ENCODE peak calls at places on chromosomes 16 and 17, in four cellular contexts. One of them, this sample, is unnamed.

GRCh38 chr16:58027341-58028167 is 2.0 kb downstream of the MMP15 start:
- DNase-seq in GM12878: no peak
- DNase-seq in HepG2: peak
- DNase-seq in K562: peak
- DNase-seq in this sample: peak

GRCh38 chr17:48261297-48261880 is 153.8 kb downstream of the SNX11 start:
- DNase-seq in K562: peak
- DNase-seq in GM12878: no peak
- DNase-seq in HepG2: peak
- DNase-seq in this sample: peak

GRCh38 chr16:8694795-8695194 is 20.4 kb downstream of the ABAT start:
- DNase-seq in K562: no peak
- DNase-seq in HepG2: no peak
- DNase-seq in GM12878: no peak
- DNase-seq in this sample: no peak

GRCh38 chr17:32386844-32387243 is 36.9 kb downstream of the ZNF207 start:
- DNase-seq in GM12878: no peak
- DNase-seq in K562: no peak
- DNase-seq in HepG2: no peak
- DNase-seq in this sample: no peak

GRCh38 chr17:82212331-82213250 is at the start of gene CCDC57:
- DNase-seq in GM12878: no peak
- DNase-seq in K562: peak
- DNase-seq in HepG2: peak
- DNase-seq in this sample: peak

GRCh38 chr17:65742433-65743312 is 181.2 kb upstream of the AXIN2 start:
- DNase-seq in GM12878: no peak
- DNase-seq in K562: no peak
- DNase-seq in HepG2: peak
- DNase-seq in this sample: no peak

GRCh38 chr16:82199209-82199608 is 29.2 kb upstream of the MPHOSPH6 start:
- DNase-seq in HepG2: no peak
- DNase-seq in GM12878: no peak
- DNase-seq in K562: no peak
- DNase-seq in this sample: no peak

GRCh38 chr16:502179-502943 is 25.2 kb upstream of the CAPN15 start:
- DNase-seq in K562: no peak
- DNase-seq in HepG2: peak
- DNase-seq in GM12878: no peak
- DNase-seq in this sample: no peak

GRCh38 chr17:17200311-17200710 is 5.8 kb downstream of the PLD6 start:
- DNase-seq in K562: no peak
- DNase-seq in HepG2: no peak
- DNase-seq in GM12878: no peak
- DNase-seq in this sample: no peak

GRCh38 chr17:81667754-81668153 is 1.2 kb downstream of the CCDC137 start:
- DNase-seq in K562: no peak
- DNase-seq in HepG2: no peak
- DNase-seq in GM12878: no peak
- DNase-seq in this sample: peak

GRCh38 chr16:17476414-17477259 is 5.9 kb upstream of the XYLT1 start:
- DNase-seq in HepG2: peak
- DNase-seq in GM12878: no peak
- DNase-seq in K562: no peak
- DNase-seq in this sample: peak

GRCh38 chr17:45137561-45138305 is 2.2 kb downstream of the ACBD4 start:
- DNase-seq in HepG2: no peak
- DNase-seq in K562: no peak
- DNase-seq in GM12878: no peak
- DNase-seq in this sample: no peak

GRCh38 chr17:45138911-45139532 is 3.5 kb downstream of the ACBD4 start:
- DNase-seq in GM12878: no peak
- DNase-seq in HepG2: no peak
- DNase-seq in K562: no peak
- DNase-seq in this sample: no peak

GRCh38 chr17:45135192-45135977 is at the start of gene ACBD4:
- DNase-seq in HepG2: peak
- DNase-seq in GM12878: peak
- DNase-seq in K562: peak
- DNase-seq in this sample: peak

GRCh38 chr17:45136846-45137560 is 1.5 kb downstream of the ACBD4 start:
- DNase-seq in GM12878: no peak
- DNase-seq in K562: no peak
- DNase-seq in HepG2: no peak
- DNase-seq in this sample: no peak

DNA sequence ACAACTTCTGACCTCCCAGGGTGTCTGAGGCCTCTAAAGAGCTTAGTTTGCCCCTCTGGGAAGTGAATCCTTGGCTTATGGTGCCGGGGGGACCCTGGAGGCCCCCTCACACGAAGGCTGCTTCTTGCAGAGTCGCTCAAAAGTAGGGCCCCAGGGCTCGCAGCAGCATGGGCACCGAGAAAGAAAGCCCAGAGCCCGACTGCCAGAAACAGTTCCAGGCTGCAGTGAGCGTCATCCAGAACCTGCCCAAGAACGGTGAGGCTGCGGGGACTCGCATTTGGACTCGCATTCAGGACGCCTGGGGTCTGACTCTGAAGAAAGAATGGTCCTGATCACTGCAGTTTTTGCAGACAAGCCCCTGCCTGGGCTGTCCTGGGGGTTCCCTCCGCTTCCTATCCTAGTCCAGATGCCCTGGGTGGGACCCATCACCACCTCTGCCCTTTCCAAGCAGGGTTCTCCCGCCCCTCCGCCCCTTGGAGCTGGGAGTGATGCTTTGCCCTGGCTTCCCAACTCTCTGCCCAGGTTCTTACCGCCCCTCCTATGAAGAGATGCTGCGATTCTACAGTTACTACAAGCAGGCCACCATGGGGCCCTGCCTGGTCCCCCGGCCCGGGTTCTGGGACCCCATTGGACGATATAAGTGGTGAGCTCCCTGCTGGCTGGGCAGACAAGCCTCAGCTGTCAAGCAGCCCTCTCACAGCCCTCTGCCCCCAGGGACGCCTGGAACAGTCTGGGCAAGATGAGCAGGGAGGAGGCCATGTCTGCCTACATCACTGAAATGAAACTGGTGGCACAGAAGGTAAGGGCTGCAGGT is 698 bp downstream of the ACBD4 start:
- DNase-seq in GM12878: no peak
- DNase-seq in HepG2: no peak
- DNase-seq in K562: no peak
- DNase-seq in this sample: no peak
- TF ChIP-seq ETV6 in GM12878: no peak
- TF ChIP-seq ETV6 in HepG2: no peak
- TF ChIP-seq ETV6 in K562: no peak
- TF ChIP-seq ETV6 in this sample: no peak

DNA sequence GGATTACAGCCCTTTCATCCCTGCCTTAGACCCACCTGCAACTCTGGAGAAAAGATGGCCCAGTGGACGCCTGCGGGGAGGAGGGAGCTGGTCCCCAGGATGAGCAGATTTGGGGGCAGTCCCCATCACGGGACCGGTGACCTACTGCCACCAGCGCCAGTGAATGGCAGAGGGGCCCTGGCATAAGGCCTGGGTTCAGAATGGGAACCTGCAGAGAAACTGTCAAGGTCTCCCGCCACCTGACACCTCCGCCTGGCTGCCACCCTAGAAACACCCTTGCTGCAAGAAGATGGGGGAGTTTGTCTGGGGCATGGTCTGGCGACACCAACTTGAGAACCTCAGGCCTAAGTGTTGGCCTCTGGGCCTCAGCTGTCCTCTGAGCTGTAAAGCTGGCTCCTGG is 335.7 kb downstream of the SEC14L1 start:
- DNase-seq in GM12878: no peak
- DNase-seq in HepG2: no peak
- DNase-seq in K562: no peak
- DNase-seq in this sample: no peak
- TF ChIP-seq NR2C2 in GM12878: no peak
- TF ChIP-seq NR2C2 in HepG2: no peak
- TF ChIP-seq NR2C2 in K562: no peak
- TF ChIP-seq NR2C2 in this sample: no peak

GRCh38 chr16:70444249-70445063 is 5.6 kb upstream of the ST3GAL2 start:
- DNase-seq in GM12878: no peak
- DNase-seq in K562: peak
- DNase-seq in HepG2: no peak
- DNase-seq in this sample: no peak
- TF ChIP-seq ETV6 in GM12878: no peak
- TF ChIP-seq ETV6 in K562: no peak
- TF ChIP-seq ETV6 in HepG2: no peak
- TF ChIP-seq ETV6 in this sample: no peak

DNA sequence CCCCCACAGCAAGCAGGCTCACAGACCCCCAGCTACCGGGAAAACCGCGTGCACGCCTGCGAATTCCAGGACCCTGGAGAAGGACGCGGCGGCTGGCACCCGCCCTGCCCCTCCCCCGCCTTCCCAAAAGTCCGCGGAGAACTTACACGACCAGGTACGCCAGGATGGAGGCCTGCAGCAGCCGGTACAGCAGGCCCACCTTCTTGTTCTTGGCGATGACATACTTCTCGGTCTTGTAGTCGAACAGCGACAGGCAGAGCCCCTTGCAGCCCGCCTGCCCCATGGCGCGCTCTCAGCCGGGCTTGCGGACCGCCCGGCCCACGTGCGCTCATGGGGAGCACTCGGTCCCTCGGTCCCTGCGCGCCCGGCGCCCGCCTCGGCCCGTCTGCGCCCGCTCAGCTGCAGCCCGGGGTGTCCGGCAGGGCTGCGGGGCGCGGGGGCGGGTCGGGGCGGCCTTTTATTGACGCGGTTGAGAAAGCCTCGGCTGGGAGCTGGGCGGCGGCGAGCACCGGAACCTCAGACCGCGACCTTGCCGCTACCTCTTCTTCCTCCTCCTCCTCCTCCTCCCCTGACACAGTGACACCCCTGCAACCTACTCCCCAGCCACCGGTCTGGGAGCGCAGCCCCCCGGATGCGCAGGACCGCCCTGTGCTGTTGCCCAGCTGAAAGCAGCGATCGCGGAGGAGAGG is at the start of gene P2RX5:
- DNase-seq in K562: peak
- DNase-seq in GM12878: no peak
- DNase-seq in HepG2: no peak
- DNase-seq in this sample: peak
- TF ChIP-seq NR2C2 in K562: no peak
- TF ChIP-seq NR2C2 in GM12878: no peak
- TF ChIP-seq NR2C2 in HepG2: no peak
- TF ChIP-seq NR2C2 in this sample: no peak

DNA sequence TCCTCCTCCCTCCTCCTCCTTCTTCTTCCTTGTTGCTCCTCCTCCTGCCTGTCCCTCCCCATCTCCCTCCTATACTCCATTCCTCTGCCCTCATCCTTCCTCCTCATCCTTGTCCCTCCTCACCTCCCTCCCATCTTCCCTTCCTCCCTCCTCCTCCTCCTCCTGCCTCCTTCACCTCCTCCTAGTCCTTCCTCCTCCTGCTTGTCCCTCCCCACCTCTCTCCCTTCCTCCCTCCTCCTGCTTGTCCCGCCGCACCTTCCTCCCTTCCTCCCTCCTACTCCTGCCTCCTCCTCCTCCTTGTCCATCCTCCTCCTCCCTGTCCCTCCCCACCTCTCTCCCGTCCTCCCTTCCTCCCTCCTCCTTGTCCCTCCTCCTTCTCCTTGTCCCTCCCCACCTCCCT is 222.6 kb downstream of the IRF8 start:
- DNase-seq in HepG2: no peak
- DNase-seq in GM12878: no peak
- DNase-seq in K562: no peak
- DNase-seq in this sample: no peak
- TF ChIP-seq ETV6 in HepG2: no peak
- TF ChIP-seq ETV6 in GM12878: no peak
- TF ChIP-seq ETV6 in K562: no peak
- TF ChIP-seq ETV6 in this sample: no peak

DNA sequence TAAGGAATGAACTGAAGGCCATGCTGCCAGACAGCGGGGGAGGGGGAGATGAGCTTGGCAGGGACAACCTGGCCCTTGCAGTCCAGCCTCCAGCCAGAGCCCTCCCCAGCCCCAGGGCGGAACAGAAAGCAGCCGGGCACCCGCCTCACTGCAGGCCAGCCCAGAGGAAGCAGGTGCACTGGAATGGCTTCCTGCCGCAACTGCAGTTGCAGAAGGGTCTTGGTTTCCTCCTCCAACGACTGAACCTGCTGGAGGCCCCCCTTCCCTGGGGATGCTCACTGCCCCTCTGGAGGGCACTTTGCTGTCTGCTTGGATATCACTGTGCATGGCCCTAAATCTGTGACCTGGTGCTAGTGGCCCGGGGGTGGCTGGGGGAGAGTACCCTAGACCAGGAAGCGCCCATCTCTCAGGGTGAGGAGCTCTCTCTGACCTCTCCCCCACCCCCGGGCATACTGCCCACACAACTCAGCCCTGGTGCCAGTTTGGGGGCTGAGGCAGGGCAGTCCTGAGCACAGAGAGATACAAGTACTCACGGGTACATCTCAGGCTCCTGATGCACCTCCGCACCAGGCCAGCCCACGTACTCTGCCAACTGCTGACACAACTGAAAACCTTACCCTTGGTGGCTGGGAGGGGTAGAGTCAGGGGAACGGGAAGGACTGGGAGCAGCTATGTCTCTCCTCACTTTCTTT is 41.1 kb downstream of the MYO18A start:
- DNase-seq in GM12878: no peak
- DNase-seq in K562: no peak
- DNase-seq in HepG2: no peak
- DNase-seq in this sample: no peak
- TF ChIP-seq NR2C2 in GM12878: no peak
- TF ChIP-seq NR2C2 in K562: no peak
- TF ChIP-seq NR2C2 in HepG2: no peak
- TF ChIP-seq NR2C2 in this sample: no peak

GRCh38 chr16:14007460-14007859 is 63.7 kb upstream of the MRTFB start:
- DNase-seq in HepG2: no peak
- DNase-seq in GM12878: peak
- DNase-seq in K562: no peak
- DNase-seq in this sample: no peak
- TF ChIP-seq ETV6 in HepG2: no peak
- TF ChIP-seq ETV6 in GM12878: no peak
- TF ChIP-seq ETV6 in K562: no peak
- TF ChIP-seq ETV6 in this sample: no peak

This sample was measured in WTC11.